ENCODE peak calls at places on chromosomes 2 and 18, in five cellular contexts. M is GM23248, L is SK-N-SH, R is HCT116, S is hepatocyte. Y is an unnamed sample. For H3K4me1 and H3K9me2, the result is how much of the 10 kb centered on the place peaks cover.

GRCh38 chr18:8847066-8847755 is 141.9 kb downstream of the MTCL1 start:
- DNase-seq in M (peak), L (no peak), S (no peak), R (no peak), Y (no peak)

GRCh38 chr2:118016911-118017310 is 3.0 kb upstream of the CCDC93 start:
- DNase-seq in S (no peak), M (peak), R (no peak), L (no peak), Y (no peak)

GRCh38 chr2:162041465-162041864 is 32.5 kb downstream of the DPP4 start:
- DNase-seq in M (peak), L (no peak), R (no peak), S (no peak), Y (no peak)

GRCh38 chr2:42747422-42747821 is 16.5 kb downstream of the OXER1 start:
- DNase-seq in S (no peak), L (no peak), R (no peak), M (no peak), Y (no peak)

GRCh38 chr2:232235716-232236115 is 142.8 kb upstream of the ALPP start:
- DNase-seq in L (no peak), M (no peak), S (no peak), R (no peak), Y (no peak)

GRCh38 chr18:32460046-32460785 is 10.5 kb downstream of the GAREM1 start:
- DNase-seq in M (no peak), L (no peak), R (no peak), S (no peak), Y (no peak)

GRCh38 chr2:153388246-153388645 is 90.3 kb downstream of the RPRM start:
- DNase-seq in M (peak), L (no peak), R (no peak), S (no peak), Y (no peak)

GRCh38 chr2:626491-627339 is 50.5 kb downstream of the TMEM18 start:
- DNase-seq in R (no peak), M (no peak), L (peak), S (no peak), Y (no peak)

GRCh38 chr18:50061876-50062517 is 132.9 kb downstream of the MYO5B start:
- DNase-seq in L (no peak), R (no peak), M (no peak), S (no peak), Y (no peak)

GRCh38 chr2:158497486-158497885 is 40.7 kb downstream of the PKP4 start:
- DNase-seq in S (no peak), L (no peak), M (peak), R (no peak), Y (no peak)

GRCh38 chr2:58938988-58939387 is 697.9 kb upstream of the FANCL start:
- DNase-seq in L (no peak), R (no peak), S (no peak), M (peak), Y (no peak)

GRCh38 chr2:105764059-105764458 is 19.3 kb downstream of the NCK2 start:
- DNase-seq in L (no peak), S (no peak), M (no peak), R (no peak), Y (no peak)

GRCh38 chr2:56014075-56014730 is 90.6 kb upstream of the EFEMP1 start:
- DNase-seq in R (no peak), S (no peak), L (no peak), M (no peak), Y (no peak)

GRCh38 chr18:49052891-49053644 is 102.3 kb upstream of the SMAD7 start:
- DNase-seq in S (no peak), L (peak), R (no peak), M (peak), Y (no peak)

GRCh38 chr18:12391487-12392136 is 14.6 kb upstream of the AFG3L2 start:
- DNase-seq in R (peak), M (peak), S (peak), L (peak), Y (peak)

GRCh38 chr2:205605638-205606304 is 76.5 kb upstream of the NRP2 start:
- DNase-seq in S (no peak), R (no peak), L (no peak), M (no peak), Y (no peak)

GRCh38 chr18:48324651-48325050 is 84.5 kb downstream of the ZBTB7C start:
- DNase-seq in R (no peak), S (no peak), L (peak), M (no peak), Y (no peak)

GRCh38 chr2:159298967-159299366 is 12.5 kb upstream of the WDSUB1 start:
- DNase-seq in L (no peak), R (no peak), M (no peak), S (no peak), Y (no peak)

GRCh38 chr2:24011278-24012104 is 1.6 kb downstream of the MFSD2B start:
- DNase-seq in S (no peak), L (no peak), M (no peak), R (no peak), Y (no peak)

GRCh38 chr2:23588106-23588505 is 203.1 kb downstream of the KLHL29 start:
- DNase-seq in R (no peak), L (no peak), M (no peak), S (no peak), Y (no peak)

DNA sequence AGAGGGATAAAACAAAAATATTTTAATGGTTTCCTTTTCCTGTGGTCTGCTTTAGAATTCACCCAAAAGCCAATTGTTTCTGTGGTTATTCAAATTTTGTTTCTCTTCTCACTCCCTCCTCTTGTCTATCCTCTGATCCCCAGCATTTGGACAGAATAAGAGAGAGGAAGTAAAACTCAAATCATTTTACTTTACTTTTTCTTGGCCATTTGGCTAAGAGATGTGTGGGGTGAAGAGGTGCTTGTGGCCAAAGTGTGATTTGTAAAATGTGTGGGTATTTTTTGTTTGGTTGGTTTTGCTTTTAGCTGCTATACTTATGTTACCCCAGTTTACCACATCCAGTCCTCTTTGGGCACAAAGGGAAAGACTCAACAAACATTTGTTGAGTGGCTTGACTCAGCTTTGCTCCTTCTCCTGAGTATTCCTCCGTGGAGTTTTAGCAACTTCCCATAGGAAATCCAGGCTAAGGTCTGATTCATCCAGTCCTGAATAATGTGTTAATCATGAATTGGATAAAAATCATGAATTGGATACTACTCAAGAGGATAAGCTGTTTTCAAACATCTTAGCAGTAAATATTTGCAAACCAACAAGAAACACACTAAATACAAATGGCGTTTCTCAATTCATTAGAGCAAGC is 109.1 kb upstream of the CYP1B1 start:
- DNase-seq in M (peak), L (no peak), R (no peak), S (no peak), Y (peak)
- TF ChIP-seq EZH2phosphoT487 in M (no peak), L (no peak), R (no peak), S (no peak), Y (no peak)

GRCh38 chr2:218853766-218854165 is 5.8 kb upstream of the WNT6 start:
- DNase-seq in R (no peak), M (peak), L (no peak), S (peak), Y (no peak)

GRCh38 chr2:218852911-218853667 is 6.5 kb upstream of the WNT6 start:
- DNase-seq in R (peak), S (peak), M (peak), L (peak), Y (peak)

GRCh38 chr2:218851286-218851685 is 8.3 kb upstream of the WNT6 start:
- DNase-seq in R (no peak), L (no peak), S (no peak), M (no peak), Y (no peak)

GRCh38 chr2:218849721-218850120 is 9.9 kb upstream of the WNT6 start:
- DNase-seq in M (no peak), L (no peak), S (no peak), R (peak), Y (no peak)

DNA sequence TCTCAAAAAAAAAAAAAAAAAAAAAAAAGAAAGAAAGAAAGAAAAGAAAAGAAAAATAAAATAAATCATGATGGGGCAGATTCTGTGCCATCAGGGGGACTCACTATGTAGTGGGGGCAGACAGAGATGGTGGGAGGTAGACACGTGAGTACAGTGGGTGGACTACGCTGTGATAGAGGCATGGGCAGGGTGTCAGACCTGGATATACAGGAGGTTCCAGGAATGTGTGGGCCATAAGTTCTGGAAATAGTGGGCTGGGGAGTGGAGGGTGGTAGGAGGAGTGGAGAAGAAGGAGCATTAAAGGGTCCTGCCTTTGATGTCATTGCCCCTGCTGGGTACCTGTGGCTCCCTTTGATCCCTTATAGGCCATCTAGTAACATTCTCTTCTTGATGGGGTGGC is 8.8 kb upstream of the WNT6 start:
- DNase-seq in S (no peak), M (no peak), R (no peak), L (no peak), Y (no peak)
- H3K4me1 ChIP-seq in S (under half), M (under half), R (under half), L (under half), Y (under half)

GRCh38 chr2:7988440-7988839 is 693.4 kb upstream of the ID2 start:
- DNase-seq in M (no peak), S (no peak), L (no peak), R (no peak), Y (no peak)
- H3K9me2 ChIP-seq in M (under half), S (under half), L (under half), R (under half), Y (under half)

GRCh38 chr2:224404766-224405165 is 2.9 kb upstream of the FAM124B start:
- DNase-seq in R (no peak), M (no peak), L (no peak), S (no peak), Y (no peak)

GRCh38 chr2:224405841-224406370 is 4.0 kb upstream of the FAM124B start:
- DNase-seq in S (no peak), R (no peak), L (no peak), M (peak), Y (no peak)

GRCh38 chr2:224408676-224409075 is 6.8 kb upstream of the FAM124B start:
- DNase-seq in M (no peak), S (no peak), L (no peak), R (no peak), Y (no peak)

GRCh38 chr2:224405412-224405811 is 3.5 kb upstream of the FAM124B start:
- DNase-seq in M (no peak), R (no peak), L (no peak), S (no peak), Y (peak)

DNA sequence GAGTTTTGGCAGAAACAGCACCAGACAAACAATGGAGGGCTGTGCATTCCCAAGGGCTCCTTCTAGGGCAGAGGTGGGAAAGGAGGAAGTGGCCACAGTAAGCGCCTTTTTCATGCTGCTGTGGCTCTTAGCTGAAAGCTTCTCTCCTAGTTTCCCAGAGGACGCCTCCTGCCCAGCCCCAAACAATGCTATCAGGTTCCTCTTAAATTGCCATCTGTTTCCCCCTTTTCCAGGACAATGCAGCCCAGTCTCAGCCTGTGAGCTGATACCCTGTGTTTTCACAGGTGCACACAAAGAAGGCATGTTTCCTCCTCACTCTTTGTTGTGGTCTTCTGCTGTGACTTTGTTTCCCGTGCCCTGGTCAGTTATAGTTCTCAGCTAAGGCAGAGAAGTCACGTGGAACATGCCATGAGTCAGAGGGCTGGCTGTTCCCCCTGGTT is 5.4 kb upstream of the FAM124B start:
- DNase-seq in R (no peak), M (no peak), S (no peak), L (no peak), Y (peak)
- TF ChIP-seq EZH2phosphoT487 in R (no peak), M (no peak), S (no peak), L (no peak), Y (no peak)

DNA sequence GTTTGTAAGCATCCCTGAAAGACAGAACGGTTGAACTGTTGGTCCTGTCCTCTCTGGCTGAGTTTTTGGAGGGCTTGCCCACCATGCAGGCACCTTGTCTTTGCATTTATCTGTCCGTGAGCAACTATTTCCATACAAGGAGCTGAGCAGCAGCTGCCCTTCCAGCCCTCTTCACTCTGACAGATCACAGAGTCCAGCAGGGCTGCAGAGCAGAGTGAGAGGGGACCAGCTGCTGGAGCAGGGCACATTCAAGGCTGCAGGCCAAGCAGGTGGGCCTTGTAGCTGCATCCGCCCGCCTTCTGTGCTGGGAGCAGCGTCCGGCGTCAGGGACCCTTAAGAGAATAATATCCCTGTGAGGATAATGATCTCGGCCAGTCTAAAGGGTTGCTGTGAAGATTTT is 9.5 kb downstream of the SMYD1 start:
- DNase-seq in L (no peak), R (no peak), S (no peak), M (no peak), Y (no peak)
- H3K4me1 ChIP-seq in L (under half), R (under half), S (under half), M (under half), Y (under half)

DNA sequence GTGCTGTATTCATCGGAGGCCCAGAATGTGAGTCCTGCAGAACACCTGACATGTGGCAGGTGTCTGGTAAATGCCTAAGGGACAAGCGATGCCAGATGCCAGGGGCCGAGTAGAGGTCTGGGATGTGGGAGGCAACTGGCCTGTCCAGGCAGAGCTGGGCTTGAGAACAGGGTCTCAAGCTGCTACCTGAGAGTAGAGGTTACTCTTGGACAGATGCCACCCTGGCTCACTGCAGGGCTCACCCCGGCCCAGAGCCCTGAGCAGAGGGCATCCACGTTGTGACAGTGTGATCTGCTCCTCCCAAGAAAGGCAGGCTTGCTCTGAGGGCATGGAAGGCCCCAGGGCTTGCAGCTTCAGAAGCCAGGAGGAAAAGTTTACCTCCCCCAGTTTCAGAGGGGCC is 692.0 kb upstream of the ID2 start:
- DNase-seq in L (no peak), M (no peak), R (no peak), S (no peak), Y (no peak)
- H3K9me2 ChIP-seq in L (under half), M (under half), R (under half), S (under half), Y (under half)

GRCh38 chr2:60484080-60484737 is 69.2 kb downstream of the BCL11A start:
- DNase-seq in L (no peak), M (peak), S (no peak), R (no peak), Y (peak)
- TF ChIP-seq EZH2phosphoT487 in L (no peak), M (no peak), S (no peak), R (no peak), Y (no peak)